ENCODE peak calls at places on chromosomes 13 and 19, in six cellular contexts. P, Z, R, I, J and A are unnamed samples. For H3K9me3, the result is how much of the 10 kb centered on the place peaks cover.

GRCh38 chr13:65159803-65160202 is 2070.3 kb downstream of the PCDH9 start:
- DNase-seq in P (no peak), Z (no peak), R (no peak), I (no peak), J (no peak), A (no peak)

GRCh38 chr13:111900390-111901180 is 166.4 kb upstream of the SOX1 start:
- DNase-seq in P (no peak), Z (no peak), R (no peak), I (peak), J (no peak), A (peak)

GRCh38 chr13:34256236-34256635 is 438.3 kb downstream of the RFC3 start:
- DNase-seq in P (no peak), Z (no peak), R (no peak), I (no peak), J (no peak), A (no peak)

GRCh38 chr19:17026041-17026658 is 460 bp downstream of the CPAMD8 start:
- DNase-seq in P (no peak), Z (no peak), R (no peak), I (no peak), J (no peak), A (no peak)

GRCh38 chr13:23134542-23134941 is 46.2 kb upstream of the SGCG start:
- DNase-seq in P (no peak), Z (no peak), R (no peak), I (no peak), J (no peak), A (no peak)

GRCh38 chr19:12800873-12801465 is 631 bp downstream of the PRDX2 start:
- DNase-seq in P (no peak), Z (no peak), R (no peak), I (peak), J (no peak), A (no peak)

GRCh38 chr13:37747071-37747612 is 122.4 kb downstream of the TRPC4 start:
- DNase-seq in P (peak), Z (no peak), R (no peak), I (no peak), J (no peak), A (no peak)

GRCh38 chr19:49554701-49555181 is 25.6 kb downstream of the NOSIP start:
- DNase-seq in P (no peak), Z (no peak), R (no peak), I (no peak), J (no peak), A (no peak)

GRCh38 chr19:33785795-33786194 is 10.9 kb upstream of the KCTD15 start:
- DNase-seq in P (peak), Z (no peak), R (no peak), I (no peak), J (no peak), A (no peak)

GRCh38 chr19:3284759-3285646 is 60.5 kb downstream of the CELF5 start:
- DNase-seq in P (peak), Z (peak), R (no peak), I (peak), J (peak), A (no peak)

GRCh38 chr13:51645154-51645650 is 60.9 kb downstream of the WDFY2 start:
- DNase-seq in P (peak), Z (no peak), R (no peak), I (no peak), J (no peak), A (no peak)

GRCh38 chr13:28885191-28885590 is 65.1 kb downstream of the MTUS2 start:
- DNase-seq in P (no peak), Z (no peak), R (no peak), I (no peak), J (no peak), A (no peak)

GRCh38 chr13:70490320-70490935 is 382.2 kb upstream of the KLHL1 start:
- DNase-seq in P (no peak), Z (no peak), R (no peak), I (no peak), J (no peak), A (no peak)

GRCh38 chr19:49744946-49745381 is 18.1 kb downstream of the TSKS start:
- DNase-seq in P (no peak), Z (no peak), R (no peak), I (no peak), J (no peak), A (no peak)

GRCh38 chr19:10111405-10111811 is at the start of gene P2RY11:
- DNase-seq in P (no peak), Z (no peak), R (no peak), I (no peak), J (no peak), A (peak)

GRCh38 chr19:42325896-42326771 is 699 bp downstream of the MEGF8 start:
- DNase-seq in P (no peak), Z (no peak), R (no peak), I (peak), J (no peak), A (peak)

GRCh38 chr13:30121666-30122065 is 185.7 kb downstream of the KATNAL1 start:
- DNase-seq in P (no peak), Z (no peak), R (no peak), I (no peak), J (no peak), A (no peak)

GRCh38 chr13:31964168-31964567 is 67.4 kb upstream of the FRY start:
- DNase-seq in P (no peak), Z (no peak), R (no peak), I (no peak), J (no peak), A (no peak)

GRCh38 chr19:17327654-17328516 is 6.8 kb downstream of the ANO8 start:
- DNase-seq in P (no peak), Z (no peak), R (no peak), I (peak), J (peak), A (no peak)

GRCh38 chr19:28196961-28197360 is 1016.0 kb downstream of the UQCRFS1 start:
- DNase-seq in P (no peak), Z (no peak), R (no peak), I (no peak), J (no peak), A (no peak)

GRCh38 chr19:8097198-8097597 is 44.6 kb downstream of the CCL25 start:
- DNase-seq in P (no peak), Z (no peak), R (no peak), I (no peak), J (no peak), A (no peak)

GRCh38 chr13:97108535-97108910 is 113.6 kb upstream of the MBNL2 start:
- DNase-seq in P (peak), Z (no peak), R (no peak), I (no peak), J (peak), A (no peak)

GRCh38 chr13:64289702-64290101 is 2874.1 kb upstream of the PCDH20 start:
- DNase-seq in P (no peak), Z (no peak), R (no peak), I (no peak), J (no peak), A (no peak)

GRCh38 chr19:48636859-48637448 is at the start of gene DBP:
- DNase-seq in P (no peak), Z (peak), R (no peak), I (peak), J (no peak), A (no peak)

GRCh38 chr19:17977073-17977472 is 10.2 kb downstream of the KCNN1 start:
- DNase-seq in P (no peak), Z (no peak), R (no peak), I (no peak), J (no peak), A (no peak)

GRCh38 chr19:54937926-54938325 is 9.4 kb downstream of the NLRP7 start:
- DNase-seq in P (no peak), Z (no peak), R (no peak), I (no peak), J (no peak), A (no peak)

GRCh38 chr13:44188257-44188656 is 185.4 kb upstream of the SERP2 start:
- DNase-seq in P (peak), Z (no peak), R (no peak), I (no peak), J (no peak), A (no peak)

GRCh38 chr13:99995503-99996176 is 14.1 kb downstream of the ZIC2 start:
- DNase-seq in P (no peak), Z (no peak), R (no peak), I (no peak), J (no peak), A (no peak)

GRCh38 chr19:39433480-39434079 is 2.2 kb downstream of the RPS16 start:
- DNase-seq in P (no peak), Z (no peak), R (no peak), I (no peak), J (no peak), A (no peak)

GRCh38 chr13:110640591-110641029 is 25.3 kb downstream of the NAXD start:
- DNase-seq in P (peak), Z (peak), R (no peak), I (no peak), J (peak), A (no peak)

GRCh38 chr13:33363328-33363727 is 77.8 kb upstream of the STARD13 start:
- DNase-seq in P (no peak), Z (no peak), R (no peak), I (no peak), J (no peak), A (no peak)

GRCh38 chr19:55087542-55087935 is 11.9 kb downstream of the EPS8L1 start:
- DNase-seq in P (peak), Z (no peak), R (no peak), I (no peak), J (no peak), A (no peak)

GRCh38 chr19:7099597-7099921 is 30.1 kb downstream of the ZNF557 start:
- DNase-seq in P (no peak), Z (no peak), R (no peak), I (no peak), J (no peak), A (no peak)

GRCh38 chr13:75803175-75803611 is 167.1 kb downstream of the LMO7 start:
- DNase-seq in P (no peak), Z (no peak), R (no peak), I (no peak), J (no peak), A (no peak)

GRCh38 chr13:73189766-73190165 is 131.0 kb downstream of the KLF5 start:
- DNase-seq in P (no peak), Z (no peak), R (no peak), I (no peak), J (no peak), A (no peak)

GRCh38 chr13:26600345-26600761 is 42.9 kb downstream of the WASF3 start:
- DNase-seq in P (peak), Z (peak), R (no peak), I (no peak), J (no peak), A (no peak)

GRCh38 chr13:73287871-73288270 is 229.1 kb downstream of the KLF5 start:
- DNase-seq in P (no peak), Z (no peak), R (no peak), I (no peak), J (no peak), A (no peak)

GRCh38 chr19:11721681-11722080 is 17.1 kb downstream of the ZNF823 start:
- DNase-seq in P (no peak), Z (no peak), R (no peak), I (no peak), J (no peak), A (no peak)
- H3K9me3 ChIP-seq in P (under half), Z (under half), R (under half), I (under half), J (under half), A (under half)

GRCh38 chr13:57045816-57046691 is 94.7 kb upstream of the PRR20A start:
- DNase-seq in P (no peak), Z (no peak), R (no peak), I (no peak), J (no peak), A (no peak)
- TF ChIP-seq POLR2A in P (no peak), Z (no peak), R (no peak), I (no peak), J (no peak), A (no peak)

GRCh38 chr13:41516166-41516565 is 58.8 kb downstream of the RGCC start:
- DNase-seq in P (no peak), Z (no peak), R (no peak), I (no peak), J (no peak), A (no peak)

GRCh38 chr13:41514853-41515395 is 57.6 kb downstream of the RGCC start:
- DNase-seq in P (no peak), Z (no peak), R (no peak), I (no peak), J (no peak), A (no peak)

GRCh38 chr13:41513600-41513999 is 56.2 kb downstream of the RGCC start:
- DNase-seq in P (no peak), Z (no peak), R (no peak), I (no peak), J (no peak), A (no peak)

GRCh38 chr13:41515491-41516139 is 58.3 kb downstream of the RGCC start:
- DNase-seq in P (no peak), Z (no peak), R (no peak), I (no peak), J (no peak), A (no peak)

DNA sequence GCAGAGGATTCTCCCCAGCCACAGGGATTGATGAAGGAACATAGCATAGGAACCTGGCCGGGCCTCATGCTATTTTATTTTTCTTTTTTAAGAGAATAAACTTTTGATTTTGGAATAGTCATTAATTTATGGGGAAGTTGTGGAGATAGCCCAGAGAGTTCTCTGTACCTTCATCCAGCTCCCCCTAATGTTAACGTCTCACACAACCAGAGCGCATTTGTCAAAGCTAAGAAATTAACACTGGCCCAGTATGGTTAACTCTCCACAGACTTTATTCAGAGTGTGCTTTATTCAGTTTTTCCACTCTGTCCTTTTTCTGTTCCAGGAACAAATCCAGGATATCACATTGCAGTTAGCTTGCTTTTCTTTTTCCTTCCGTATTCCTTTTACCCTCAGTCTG is 59.4 kb downstream of the RGCC start:
- DNase-seq in P (no peak), Z (no peak), R (no peak), I (no peak), J (no peak), A (no peak)
- H3K9me3 ChIP-seq in P (under half), Z (under half), R (under half), I (under half), J (under half), A (under half)

DNA sequence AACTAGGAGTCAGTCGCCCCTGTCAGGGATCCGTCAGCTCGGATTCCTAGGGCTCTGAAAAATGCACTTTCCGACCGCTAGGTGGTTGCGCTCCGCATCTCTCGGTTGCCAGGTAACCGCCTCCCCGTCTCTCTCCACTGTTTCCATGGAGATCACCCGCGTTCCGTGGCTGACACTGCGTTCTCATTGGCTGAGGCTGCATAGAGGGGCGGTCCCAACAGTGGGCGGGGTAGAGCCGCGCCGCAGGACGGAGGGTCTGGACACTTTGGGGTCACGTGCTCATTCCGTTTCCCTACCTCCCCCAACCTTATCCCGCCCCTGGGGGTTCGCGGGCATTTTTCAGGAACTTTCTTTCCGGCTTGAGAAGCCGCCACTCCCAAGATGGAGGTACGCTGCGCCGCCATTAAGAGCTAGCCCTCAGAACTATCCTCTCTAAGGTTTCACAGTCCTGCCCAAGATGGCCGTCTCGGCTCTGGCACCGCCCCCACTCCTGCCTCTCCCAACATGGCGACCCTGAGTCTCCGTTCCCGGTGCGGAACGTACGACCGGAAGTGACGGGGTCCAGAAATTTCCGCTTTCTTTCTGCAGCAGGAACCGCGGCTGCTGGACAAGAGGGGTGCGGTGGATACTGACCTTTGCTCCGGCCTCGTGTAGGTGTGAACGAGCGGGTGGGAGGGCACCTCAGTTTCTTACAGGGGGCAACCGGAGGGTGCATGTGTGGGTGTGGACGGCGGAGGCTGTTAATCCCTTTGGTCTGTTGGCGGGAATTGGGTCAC is at the start of the genes ODAD3 and PRKCSH:
- DNase-seq in P (peak), Z (peak), R (peak), I (peak), J (peak), A (peak)
- TF ChIP-seq POLR2A in P (no peak), Z (peak), R (no peak), I (peak), J (no peak), A (no peak)